ENCODE peak calls at places on chromosomes 1 and 21, in ten cellular contexts. One of them, this sample, is unnamed.

GRCh38 chr21:45248893-45249381 is 38.8 kb downstream of the POFUT2 start:
- DNase-seq in left ventricle myocardium inferior: no peak
- DNase-seq in fibroblast of the aortic adventitia: peak
- DNase-seq in heart left ventricle: no peak
- DNase-seq in fibroblast of pulmonary artery: peak
- DNase-seq in stomach: no peak
- DNase-seq in BJ: no peak
- DNase-seq in heart right ventricle: no peak
- DNase-seq in skeletal muscle cell: no peak
- DNase-seq in epithelial cell of proximal tubule: no peak
- DNase-seq in this sample: no peak

GRCh38 chr1:77383236-77383635 is 101.4 kb downstream of the AK5 start:
- DNase-seq in stomach: no peak
- DNase-seq in skeletal muscle cell: no peak
- DNase-seq in fibroblast of the aortic adventitia: no peak
- DNase-seq in left ventricle myocardium inferior: no peak
- DNase-seq in heart left ventricle: no peak
- DNase-seq in fibroblast of pulmonary artery: no peak
- DNase-seq in epithelial cell of proximal tubule: no peak
- DNase-seq in heart right ventricle: no peak
- DNase-seq in BJ: no peak
- DNase-seq in this sample: no peak

GRCh38 chr1:51139474-51139873 is 37.4 kb downstream of the C1orf185 start:
- DNase-seq in BJ: no peak
- DNase-seq in fibroblast of pulmonary artery: peak
- DNase-seq in left ventricle myocardium inferior: no peak
- DNase-seq in epithelial cell of proximal tubule: no peak
- DNase-seq in stomach: no peak
- DNase-seq in skeletal muscle cell: no peak
- DNase-seq in fibroblast of the aortic adventitia: peak
- DNase-seq in heart left ventricle: no peak
- DNase-seq in heart right ventricle: no peak
- DNase-seq in this sample: no peak

GRCh38 chr1:62728963-62729362 is 40.8 kb upstream of the DOCK7 start:
- DNase-seq in heart right ventricle: no peak
- DNase-seq in fibroblast of the aortic adventitia: no peak
- DNase-seq in epithelial cell of proximal tubule: no peak
- DNase-seq in stomach: no peak
- DNase-seq in skeletal muscle cell: no peak
- DNase-seq in BJ: no peak
- DNase-seq in left ventricle myocardium inferior: no peak
- DNase-seq in heart left ventricle: no peak
- DNase-seq in fibroblast of pulmonary artery: no peak
- DNase-seq in this sample: no peak

GRCh38 chr1:223700388-223700918 is 11.9 kb upstream of the CAPN2 start:
- DNase-seq in fibroblast of pulmonary artery: peak
- DNase-seq in heart right ventricle: no peak
- DNase-seq in left ventricle myocardium inferior: no peak
- DNase-seq in epithelial cell of proximal tubule: no peak
- DNase-seq in BJ: no peak
- DNase-seq in heart left ventricle: no peak
- DNase-seq in stomach: no peak
- DNase-seq in fibroblast of the aortic adventitia: peak
- DNase-seq in skeletal muscle cell: no peak
- DNase-seq in this sample: peak

GRCh38 chr1:15000671-15001070 is 152.9 kb upstream of the TMEM51 start:
- DNase-seq in heart left ventricle: no peak
- DNase-seq in left ventricle myocardium inferior: no peak
- DNase-seq in fibroblast of pulmonary artery: no peak
- DNase-seq in fibroblast of the aortic adventitia: no peak
- DNase-seq in skeletal muscle cell: no peak
- DNase-seq in BJ: no peak
- DNase-seq in epithelial cell of proximal tubule: no peak
- DNase-seq in heart right ventricle: no peak
- DNase-seq in stomach: no peak
- DNase-seq in this sample: no peak

GRCh38 chr1:243475966-243476365 is 220.1 kb downstream of the SDCCAG8 start:
- DNase-seq in heart left ventricle: no peak
- DNase-seq in fibroblast of pulmonary artery: peak
- DNase-seq in epithelial cell of proximal tubule: no peak
- DNase-seq in stomach: no peak
- DNase-seq in skeletal muscle cell: no peak
- DNase-seq in BJ: no peak
- DNase-seq in heart right ventricle: no peak
- DNase-seq in left ventricle myocardium inferior: no peak
- DNase-seq in fibroblast of the aortic adventitia: peak
- DNase-seq in this sample: peak

GRCh38 chr1:64513557-64513956 is 43.6 kb downstream of the CACHD1 start:
- DNase-seq in fibroblast of pulmonary artery: no peak
- DNase-seq in fibroblast of the aortic adventitia: peak
- DNase-seq in skeletal muscle cell: no peak
- DNase-seq in epithelial cell of proximal tubule: no peak
- DNase-seq in heart left ventricle: no peak
- DNase-seq in stomach: no peak
- DNase-seq in left ventricle myocardium inferior: no peak
- DNase-seq in heart right ventricle: no peak
- DNase-seq in BJ: no peak
- DNase-seq in this sample: no peak

GRCh38 chr1:39141925-39142324 is 62.6 kb upstream of the MACF1 start:
- DNase-seq in fibroblast of the aortic adventitia: peak
- DNase-seq in epithelial cell of proximal tubule: no peak
- DNase-seq in left ventricle myocardium inferior: no peak
- DNase-seq in fibroblast of pulmonary artery: peak
- DNase-seq in heart left ventricle: no peak
- DNase-seq in skeletal muscle cell: peak
- DNase-seq in BJ: no peak
- DNase-seq in stomach: no peak
- DNase-seq in heart right ventricle: no peak
- DNase-seq in this sample: peak

GRCh38 chr1:172172267-172172880 is 248.1 kb upstream of the C1orf105 start:
- DNase-seq in fibroblast of the aortic adventitia: no peak
- DNase-seq in BJ: no peak
- DNase-seq in epithelial cell of proximal tubule: no peak
- DNase-seq in skeletal muscle cell: no peak
- DNase-seq in stomach: no peak
- DNase-seq in heart right ventricle: no peak
- DNase-seq in heart left ventricle: no peak
- DNase-seq in left ventricle myocardium inferior: no peak
- DNase-seq in fibroblast of pulmonary artery: no peak
- DNase-seq in this sample: peak

GRCh38 chr1:19759740-19760089 is 40.0 kb downstream of the TMCO4 start:
- DNase-seq in fibroblast of the aortic adventitia: peak
- DNase-seq in left ventricle myocardium inferior: no peak
- DNase-seq in heart right ventricle: no peak
- DNase-seq in heart left ventricle: no peak
- DNase-seq in skeletal muscle cell: no peak
- DNase-seq in fibroblast of pulmonary artery: no peak
- DNase-seq in epithelial cell of proximal tubule: no peak
- DNase-seq in stomach: no peak
- DNase-seq in BJ: no peak
- DNase-seq in this sample: no peak

DNA sequence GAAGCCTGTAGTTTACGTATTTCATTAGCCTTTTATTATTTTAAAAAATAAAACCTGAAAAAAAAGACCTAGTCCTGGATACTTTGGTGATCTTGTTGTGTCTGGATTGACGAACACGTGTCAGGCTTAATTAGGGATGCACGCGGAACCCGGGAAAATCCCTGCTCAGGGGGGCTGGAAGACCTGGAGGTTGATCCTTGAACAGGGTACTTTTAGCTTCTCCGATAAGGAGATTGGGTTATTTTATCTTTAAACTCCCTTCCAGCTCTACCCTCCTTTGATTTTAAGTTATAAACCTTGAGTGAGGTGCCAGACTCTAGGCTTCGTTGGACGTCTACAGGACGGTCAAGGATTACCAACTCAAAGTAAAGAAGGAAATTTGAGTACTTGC is 552 bp upstream of the ZNF691 start:
- DNase-seq in heart left ventricle: no peak
- DNase-seq in left ventricle myocardium inferior: no peak
- DNase-seq in epithelial cell of proximal tubule: no peak
- DNase-seq in skeletal muscle cell: no peak
- DNase-seq in heart right ventricle: no peak
- DNase-seq in fibroblast of the aortic adventitia: no peak
- DNase-seq in BJ: no peak
- DNase-seq in stomach: no peak
- DNase-seq in fibroblast of pulmonary artery: no peak
- DNase-seq in this sample: no peak
- H3K4me3 ChIP-seq in heart left ventricle: peak
- H3K4me3 ChIP-seq in left ventricle myocardium inferior: peak
- H3K4me3 ChIP-seq in epithelial cell of proximal tubule: peak
- H3K4me3 ChIP-seq in skeletal muscle cell: peak
- H3K4me3 ChIP-seq in heart right ventricle: peak
- H3K4me3 ChIP-seq in fibroblast of the aortic adventitia: peak
- H3K4me3 ChIP-seq in BJ: peak
- H3K4me3 ChIP-seq in stomach: peak
- H3K4me3 ChIP-seq in fibroblast of pulmonary artery: peak
- H3K4me3 ChIP-seq in this sample: peak

DNA sequence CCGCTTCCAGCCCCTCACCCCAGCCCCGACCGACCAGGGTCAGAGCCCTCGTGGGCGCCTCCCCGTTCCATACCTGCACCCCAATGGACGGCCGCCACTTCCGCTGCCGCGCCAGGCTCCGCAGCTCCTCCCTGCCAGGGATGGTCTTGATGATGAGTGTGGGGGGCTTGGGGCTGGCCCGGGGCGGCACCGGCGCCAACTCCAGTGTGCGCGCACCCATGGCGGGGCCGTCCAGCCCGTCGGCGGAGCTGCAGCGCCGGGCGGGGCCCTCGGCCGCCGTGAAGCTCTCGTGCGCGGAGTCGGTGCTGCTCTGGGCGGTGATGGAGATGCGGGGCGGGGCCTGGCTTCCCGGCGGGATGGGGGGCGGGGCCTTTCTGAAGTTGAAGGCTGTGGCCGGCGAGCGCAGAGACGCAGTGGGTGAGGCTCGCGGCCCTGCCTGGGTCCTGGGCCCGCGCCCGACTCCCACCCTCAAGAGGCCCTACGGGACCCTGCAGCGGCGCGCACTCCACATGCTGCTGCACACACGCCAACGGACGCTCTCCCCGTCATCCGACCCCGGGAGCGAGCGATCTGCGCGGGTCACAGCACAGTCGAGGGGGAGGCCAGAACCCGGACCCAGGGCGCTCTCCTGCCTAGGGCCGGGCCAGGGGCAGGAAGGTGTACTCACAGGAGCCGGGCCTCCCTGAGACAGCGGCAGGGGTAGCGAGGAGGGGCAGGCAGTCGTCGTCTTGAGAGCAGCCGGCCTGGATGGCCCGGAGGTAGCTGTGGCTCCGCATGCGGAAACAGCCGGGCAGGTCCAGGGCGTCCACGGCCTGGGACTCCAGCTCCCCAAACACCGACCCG is 26.1 kb upstream of the SMIM12 start:
- DNase-seq in stomach: peak
- DNase-seq in left ventricle myocardium inferior: peak
- DNase-seq in fibroblast of pulmonary artery: peak
- DNase-seq in epithelial cell of proximal tubule: no peak
- DNase-seq in BJ: no peak
- DNase-seq in fibroblast of the aortic adventitia: peak
- DNase-seq in heart right ventricle: peak
- DNase-seq in heart left ventricle: peak
- DNase-seq in skeletal muscle cell: no peak
- DNase-seq in this sample: peak
- H3K4me3 ChIP-seq in stomach: peak
- H3K4me3 ChIP-seq in left ventricle myocardium inferior: peak
- H3K4me3 ChIP-seq in fibroblast of pulmonary artery: peak
- H3K4me3 ChIP-seq in epithelial cell of proximal tubule: no peak
- H3K4me3 ChIP-seq in BJ: peak
- H3K4me3 ChIP-seq in fibroblast of the aortic adventitia: peak
- H3K4me3 ChIP-seq in heart right ventricle: peak
- H3K4me3 ChIP-seq in heart left ventricle: peak
- H3K4me3 ChIP-seq in skeletal muscle cell: peak
- H3K4me3 ChIP-seq in this sample: peak

GRCh38 chr1:245585252-245585959 is 430.6 kb downstream of the KIF26B start:
- DNase-seq in skeletal muscle cell: peak
- DNase-seq in fibroblast of pulmonary artery: peak
- DNase-seq in heart left ventricle: no peak
- DNase-seq in fibroblast of the aortic adventitia: peak
- DNase-seq in heart right ventricle: no peak
- DNase-seq in stomach: no peak
- DNase-seq in left ventricle myocardium inferior: no peak
- DNase-seq in epithelial cell of proximal tubule: peak
- DNase-seq in BJ: peak
- DNase-seq in this sample: peak
- H3K4me3 ChIP-seq in skeletal muscle cell: no peak
- H3K4me3 ChIP-seq in fibroblast of pulmonary artery: no peak
- H3K4me3 ChIP-seq in heart left ventricle: no peak
- H3K4me3 ChIP-seq in fibroblast of the aortic adventitia: no peak
- H3K4me3 ChIP-seq in heart right ventricle: no peak
- H3K4me3 ChIP-seq in stomach: no peak
- H3K4me3 ChIP-seq in left ventricle myocardium inferior: no peak
- H3K4me3 ChIP-seq in epithelial cell of proximal tubule: no peak
- H3K4me3 ChIP-seq in BJ: no peak
- H3K4me3 ChIP-seq in this sample: no peak

GRCh38 chr1:6420594-6421042 is 899 bp upstream of the HES2 start:
- DNase-seq in heart left ventricle: no peak
- DNase-seq in left ventricle myocardium inferior: no peak
- DNase-seq in stomach: no peak
- DNase-seq in BJ: no peak
- DNase-seq in fibroblast of the aortic adventitia: no peak
- DNase-seq in heart right ventricle: no peak
- DNase-seq in fibroblast of pulmonary artery: no peak
- DNase-seq in skeletal muscle cell: no peak
- DNase-seq in epithelial cell of proximal tubule: no peak
- DNase-seq in this sample: no peak
- H3K4me3 ChIP-seq in heart left ventricle: peak
- H3K4me3 ChIP-seq in left ventricle myocardium inferior: peak
- H3K4me3 ChIP-seq in stomach: no peak
- H3K4me3 ChIP-seq in BJ: no peak
- H3K4me3 ChIP-seq in fibroblast of the aortic adventitia: no peak
- H3K4me3 ChIP-seq in heart right ventricle: no peak
- H3K4me3 ChIP-seq in fibroblast of pulmonary artery: no peak
- H3K4me3 ChIP-seq in skeletal muscle cell: peak
- H3K4me3 ChIP-seq in epithelial cell of proximal tubule: no peak
- H3K4me3 ChIP-seq in this sample: peak

DNA sequence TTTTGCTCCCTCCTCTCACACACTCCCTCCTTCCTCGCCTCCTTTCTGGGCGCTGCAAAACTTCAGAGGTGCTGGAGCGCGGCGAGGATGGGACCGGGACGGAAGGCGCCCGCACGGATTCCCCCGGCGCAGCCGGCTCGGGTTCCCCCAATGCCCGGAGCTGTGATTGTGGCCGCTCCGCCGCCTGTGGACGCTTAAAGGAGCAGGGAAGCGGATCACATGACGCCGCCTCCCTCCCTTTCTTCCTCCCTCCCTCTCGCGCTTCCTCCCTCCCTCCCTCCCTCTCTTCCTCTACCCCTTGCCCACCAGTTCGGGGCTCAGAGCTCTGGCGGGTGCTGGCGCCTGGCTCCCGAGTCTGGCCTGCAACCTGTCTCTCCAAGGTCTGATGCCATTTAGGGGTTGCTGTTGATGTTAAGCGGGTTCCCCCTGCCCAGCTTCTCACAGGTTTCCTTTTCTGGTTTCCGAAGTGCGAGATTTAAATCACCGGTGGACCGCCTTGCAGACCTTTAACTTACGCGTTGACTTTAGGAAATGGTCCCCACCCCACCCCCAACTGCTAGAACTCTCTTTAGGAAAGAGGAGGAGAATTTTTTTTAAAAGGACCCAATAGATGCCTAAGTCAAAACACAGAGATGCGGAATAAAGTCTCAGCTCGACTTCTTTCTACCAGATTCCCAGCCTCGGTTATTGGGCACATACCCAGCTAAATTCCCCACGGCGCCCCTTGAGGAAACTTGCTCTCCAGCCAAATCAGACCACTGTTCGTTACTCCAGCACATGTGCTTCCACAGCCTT is at the start of gene WLS:
- DNase-seq in fibroblast of the aortic adventitia: peak
- DNase-seq in fibroblast of pulmonary artery: peak
- DNase-seq in stomach: peak
- DNase-seq in heart right ventricle: peak
- DNase-seq in left ventricle myocardium inferior: peak
- DNase-seq in BJ: no peak
- DNase-seq in epithelial cell of proximal tubule: no peak
- DNase-seq in skeletal muscle cell: peak
- DNase-seq in heart left ventricle: peak
- DNase-seq in this sample: peak
- H3K4me3 ChIP-seq in fibroblast of the aortic adventitia: peak
- H3K4me3 ChIP-seq in fibroblast of pulmonary artery: peak
- H3K4me3 ChIP-seq in stomach: peak
- H3K4me3 ChIP-seq in heart right ventricle: peak
- H3K4me3 ChIP-seq in left ventricle myocardium inferior: peak
- H3K4me3 ChIP-seq in BJ: peak
- H3K4me3 ChIP-seq in epithelial cell of proximal tubule: peak
- H3K4me3 ChIP-seq in skeletal muscle cell: peak
- H3K4me3 ChIP-seq in heart left ventricle: peak
- H3K4me3 ChIP-seq in this sample: peak